ENCODE peak calls at places on chromosomes 12 and 14, in seven cellular contexts. I is stimulated activated CD4-positive, alpha-beta T cell treated with anti-CD3 and anti-CD28 coated beads, Interleukin-4, amount 100 ng/mL, for 4 hours; W is AG04450; D is left colon; R is astrocyte of the spinal cord; O is uterus; S is stimulated activated CD8-positive, alpha-beta memory T cell treated with anti-CD3 and anti-CD28 coated beads, Interleukin-2, amount 100 ng/mL, for 1 hour. T is an unnamed sample.
A peak's percentile ranks its signal among the peaks of the same experiment; 100 is the strongest.

GRCh38 chr12:118714051-118714460 is 267.3 kb upstream of the SRRM4 start:
- DNase-seq in D (no peak), R (no peak), W (no peak), O (no peak), I (no peak), S (no peak), T (peak; percentile 43)

GRCh38 chr14:103500148-103500990 is 22.3 kb downstream of the CKB start:
- DNase-seq in S (peak; percentile 66), D (peak; percentile 82), R (peak; percentile 84), I (peak; percentile 67), O (peak; percentile 92), W (peak; percentile 66), T (peak; percentile 81)

GRCh38 chr14:56452989-56453388 is 126.6 kb upstream of the TMEM260 start:
- DNase-seq in D (no peak), I (no peak), R (no peak), O (no peak), S (no peak), W (no peak), T (no peak)

GRCh38 chr12:30151831-30152230 is 368.1 kb upstream of the TMTC1 start:
- DNase-seq in O (no peak), R (no peak), S (no peak), D (no peak), I (no peak), W (no peak), T (no peak)

GRCh38 chr12:34298176-34298970 is 276.1 kb downstream of the ALG10 start:
- DNase-seq in D (no peak), I (no peak), S (no peak), W (no peak), R (no peak), O (no peak), T (no peak)

GRCh38 chr14:72420749-72421452 is 473.0 kb downstream of the DPF3 start:
- DNase-seq in W (peak; percentile 16), D (no peak), I (peak; percentile 48), S (peak; percentile 30), O (no peak), R (peak; percentile 66), T (peak; percentile 89)

GRCh38 chr12:89951050-89951693 is 242.5 kb upstream of the ATP2B1 start:
- DNase-seq in W (no peak), D (peak; percentile 69), S (no peak), O (no peak), R (peak; percentile 60), I (peak; percentile 5), T (peak; percentile 97)

GRCh38 chr14:95796846-95797245 is 79.8 kb upstream of the TUNAR start:
- DNase-seq in I (no peak), S (no peak), W (no peak), D (no peak), O (no peak), R (no peak), T (peak; percentile 13)

GRCh38 chr12:6407206-6407954 is 23.4 kb downstream of the LTBR start:
- DNase-seq in W (no peak), I (no peak), D (no peak), S (no peak), R (no peak), O (no peak), T (no peak)

GRCh38 chr14:93683241-93683640 is 105.0 kb downstream of the PRIMA1 start:
- DNase-seq in O (no peak), I (no peak), D (no peak), R (no peak), W (no peak), S (no peak), T (no peak)

GRCh38 chr12:94329366-94329765 is 130.3 kb downstream of the CEP83 start:
- DNase-seq in W (no peak), O (no peak), I (no peak), S (no peak), R (no peak), D (no peak), T (no peak)

GRCh38 chr12:67025543-67026114 is 243.5 kb upstream of the CAND1 start:
- DNase-seq in I (peak; percentile 37), S (peak; percentile 21), O (no peak), W (no peak), D (no peak), R (peak; percentile 34), T (peak; percentile 77)

GRCh38 chr12:89544730-89545184 is 18.9 kb upstream of the POC1B start:
- DNase-seq in R (peak; percentile 54), I (no peak), W (no peak), O (peak; percentile 32), D (no peak), S (no peak), T (no peak)

GRCh38 chr12:68976304-68976915 is 43.4 kb upstream of the CPM start:
- DNase-seq in S (no peak), D (no peak), W (no peak), R (no peak), O (no peak), I (no peak), T (no peak)

GRCh38 chr12:26725517-26725916 is 107.5 kb downstream of the ITPR2 start:
- DNase-seq in S (no peak), W (no peak), O (no peak), R (no peak), D (no peak), I (no peak), T (no peak)

GRCh38 chr14:84397621-84398020 is 1132.3 kb upstream of the FLRT2 start:
- DNase-seq in W (no peak), O (no peak), R (no peak), S (no peak), I (no peak), D (no peak), T (no peak)

GRCh38 chr12:67437011-67437410 is 167.9 kb downstream of the CAND1 start:
- DNase-seq in O (no peak), S (no peak), R (no peak), W (no peak), I (no peak), D (no peak), T (no peak)

GRCh38 chr14:76191297-76191696 is 39.6 kb downstream of the GPATCH2L start:
- DNase-seq in I (no peak), R (no peak), D (peak; percentile 31), S (no peak), W (no peak), O (no peak), T (no peak)

GRCh38 chr12:49233842-49234526 is 30.9 kb upstream of the TUBA1C start:
- DNase-seq in O (peak; percentile 33), W (no peak), R (peak; percentile 59), S (no peak), I (peak; percentile 1), D (peak; percentile 55), T (no peak)

GRCh38 chr12:54173066-54173726 is 15.6 kb downstream of the SMUG1 start:
- DNase-seq in S (no peak), D (no peak), I (no peak), R (peak; percentile 14), O (no peak), W (no peak), T (peak; percentile 58)

GRCh38 chr12:95480230-95480629 is 6.3 kb downstream of the METAP2 start:
- DNase-seq in W (no peak), I (no peak), D (no peak), S (no peak), R (peak; percentile 46), O (no peak), T (peak; percentile 29)

GRCh38 chr12:3311027-3311402 is 180.0 kb upstream of the PRMT8 start:
- DNase-seq in O (no peak), S (no peak), D (peak; percentile 53), I (peak; percentile 12), R (peak; percentile 13), W (no peak), T (peak; percentile 95)

GRCh38 chr14:27392153-27392552 is 794.3 kb upstream of the NOVA1 start:
- DNase-seq in R (peak; percentile 78), O (no peak), D (no peak), S (no peak), I (no peak), W (no peak), T (peak; percentile 50)

GRCh38 chr14:29601559-29602109 is 326.0 kb downstream of the PRKD1 start:
- DNase-seq in I (no peak), S (no peak), D (no peak), O (no peak), W (no peak), R (no peak), T (no peak)

GRCh38 chr12:70319632-70320031 is 46.5 kb upstream of the KCNMB4 start:
- DNase-seq in R (no peak), W (no peak), S (no peak), I (no peak), O (no peak), D (no peak), T (no peak)

GRCh38 chr14:32702571-32702970 is 236.1 kb upstream of the NPAS3 start:
- DNase-seq in S (no peak), W (no peak), I (peak; percentile 17), O (peak; percentile 32), D (no peak), R (peak; percentile 51), T (no peak)

GRCh38 chr12:76764856-76765255 is 941 bp downstream of the ZDHHC17 start:
- DNase-seq in W (no peak), D (no peak), O (no peak), I (no peak), S (no peak), R (peak; percentile 30), T (peak; percentile 18)

GRCh38 chr12:30694971-30695326 is 720 bp downstream of the IPO8 start:
- DNase-seq in D (peak; percentile 37), R (peak; percentile 53), O (peak; percentile 27), I (no peak), S (no peak), W (no peak), T (peak; percentile 47)

T was measured in PC-3.